ENCODE peak calls at places on chromosomes 1 and 21, in five cellular contexts. G is HepG2, S is K562, U is A549, H is H1. V is an unnamed sample.

GRCh38 chr21:35614412-35614901 is 445.9 kb downstream of the SETD4 start:
- DNase-seq in G (no peak), S (no peak), U (no peak), H (no peak), V (peak; percentile 37)

GRCh38 chr1:157932082-157932481 is 61.4 kb upstream of the KIRREL1 start:
- DNase-seq in G (no peak), S (peak; percentile 19), U (peak; percentile 14), H (no peak), V (no peak)

GRCh38 chr1:16017461-16018303 is at the start of gene HSPB7:
- DNase-seq in G (no peak), S (peak; percentile 78), U (no peak), H (no peak), V (no peak)

GRCh38 chr21:43004926-43005325 is 30.6 kb downstream of the PKNOX1 start:
- DNase-seq in G (no peak), S (no peak), U (no peak), H (no peak), V (no peak)

GRCh38 chr1:54110991-54111390 is 41.8 kb downstream of the CDCP2 start:
- DNase-seq in G (no peak), S (no peak), U (no peak), H (no peak), V (no peak)

GRCh38 chr1:209080170-209080781 is 503.2 kb upstream of the CAMK1G start:
- DNase-seq in G (no peak), S (no peak), U (peak; percentile 59), H (no peak), V (no peak)

GRCh38 chr1:164638506-164639202 is 79.7 kb downstream of the PBX1 start:
- DNase-seq in G (no peak), S (no peak), U (no peak), H (no peak), V (no peak)

GRCh38 chr1:88878731-88879130 is 12.6 kb downstream of the GTF2B start:
- DNase-seq in G (no peak), S (no peak), U (no peak), H (no peak), V (no peak)

GRCh38 chr1:85465099-85465790 is at the start of gene DDAH1:
- DNase-seq in G (peak; percentile 29), S (no peak), U (peak; percentile 55), H (peak; percentile 9), V (peak; percentile 59)

GRCh38 chr1:13667696-13668095 is 32.3 kb upstream of the PRDM2 start:
- DNase-seq in G (no peak), S (no peak), U (no peak), H (no peak), V (no peak)

GRCh38 chr1:71565267-71565666 is 484.4 kb upstream of the ZRANB2 start:
- DNase-seq in G (no peak), S (no peak), U (no peak), H (no peak), V (no peak)

GRCh38 chr1:71559880-71560279 is 479.0 kb upstream of the ZRANB2 start:
- DNase-seq in G (no peak), S (no peak), U (no peak), H (no peak), V (no peak)

GRCh38 chr1:71562298-71562697 is 481.5 kb upstream of the ZRANB2 start:
- DNase-seq in G (no peak), S (no peak), U (no peak), H (no peak), V (no peak)

GRCh38 chr1:71561206-71561605 is 480.4 kb upstream of the ZRANB2 start:
- DNase-seq in G (no peak), S (no peak), U (no peak), H (no peak), V (no peak)

GRCh38 chr1:71561729-71562128 is 480.9 kb upstream of the ZRANB2 start:
- DNase-seq in G (no peak), S (no peak), U (no peak), H (no peak), V (peak; percentile 18)
- TF ChIP-seq JUN in G (no peak), S (no peak), U (no peak), H (no peak), V (no peak)

DNA sequence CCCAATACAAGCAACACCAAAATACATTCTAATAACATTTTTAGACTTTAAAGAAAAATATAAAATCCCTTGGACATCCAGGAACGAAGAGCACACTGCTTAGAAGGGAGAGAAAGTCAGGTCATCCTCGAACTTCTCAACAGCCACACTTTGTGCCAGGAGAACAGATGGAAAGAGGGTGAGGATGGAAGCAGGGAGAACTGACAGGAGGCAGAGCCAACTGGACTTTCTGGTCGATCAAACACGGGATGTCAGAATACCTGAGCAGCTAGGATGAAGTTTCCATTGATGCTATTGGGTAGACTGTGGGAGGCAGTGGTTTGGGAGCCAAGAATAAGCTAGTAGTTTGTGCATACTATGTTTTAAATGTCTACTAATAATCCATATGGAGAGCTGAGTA is 111.4 kb downstream of the TOMM20 start:
- DNase-seq in G (no peak), S (no peak), U (no peak), H (no peak), V (no peak)
- H3K4me1 ChIP-seq in G (peaks cover 63% of the 10 kb centered on the region), S (peaks cover 1% of the 10 kb centered on the region), U (peaks cover 15% of the 10 kb centered on the region), H (no peaks in the 10 kb centered on the region), V (peaks cover 6% of the 10 kb centered on the region)

GRCh38 chr1:27576846-27577245 is 27.1 kb downstream of the AHDC1 start:
- DNase-seq in G (no peak), S (no peak), U (no peak), H (no peak), V (no peak)

GRCh38 chr1:27572679-27573426 is 31.1 kb downstream of the AHDC1 start:
- DNase-seq in G (no peak), S (peak; percentile 78), U (no peak), H (no peak), V (no peak)

GRCh38 chr1:27574001-27574781 is 29.8 kb downstream of the AHDC1 start:
- DNase-seq in G (peak; percentile 86), S (no peak), U (no peak), H (no peak), V (no peak)

GRCh38 chr1:27575861-27576331 is 28.0 kb downstream of the AHDC1 start:
- DNase-seq in G (peak; percentile 40), S (peak; percentile 69), U (peak; percentile 51), H (no peak), V (peak; percentile 56)

GRCh38 chr1:27574871-27575831 is 28.8 kb downstream of the AHDC1 start:
- DNase-seq in G (no peak), S (peak; percentile 69), U (peak; percentile 65), H (no peak), V (peak; percentile 74)
- TF ChIP-seq CTCF in G (peak; percentile 50), S (peak; percentile 63), U (peak; percentile 57), H (no peak), V (peak; percentile 54)

DNA sequence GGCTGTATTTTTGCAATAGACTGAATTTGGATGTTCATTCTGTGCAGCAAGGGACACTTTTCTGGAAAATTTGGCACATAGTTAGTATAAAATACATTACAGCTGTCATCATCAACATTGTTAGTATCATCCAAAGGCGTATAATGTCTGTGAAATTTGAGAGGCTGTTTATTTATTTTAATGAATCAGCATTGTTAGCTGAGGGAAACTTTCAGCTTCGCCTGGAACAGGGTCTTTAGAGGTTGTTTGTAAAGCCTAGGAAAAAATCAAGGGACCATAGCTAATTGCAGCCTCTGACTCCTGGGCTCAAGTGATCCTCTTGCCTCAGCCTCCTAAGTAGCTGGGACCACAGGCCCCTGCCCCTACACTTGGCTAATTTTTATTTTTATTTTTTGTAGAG is 106.8 kb upstream of the USP24 start:
- DNase-seq in G (no peak), S (no peak), U (peak; percentile 66), H (no peak), V (peak; percentile 59)
- TF ChIP-seq JUN in G (no peak), S (no peak), U (peak; percentile 27), H (no peak), V (no peak)

DNA sequence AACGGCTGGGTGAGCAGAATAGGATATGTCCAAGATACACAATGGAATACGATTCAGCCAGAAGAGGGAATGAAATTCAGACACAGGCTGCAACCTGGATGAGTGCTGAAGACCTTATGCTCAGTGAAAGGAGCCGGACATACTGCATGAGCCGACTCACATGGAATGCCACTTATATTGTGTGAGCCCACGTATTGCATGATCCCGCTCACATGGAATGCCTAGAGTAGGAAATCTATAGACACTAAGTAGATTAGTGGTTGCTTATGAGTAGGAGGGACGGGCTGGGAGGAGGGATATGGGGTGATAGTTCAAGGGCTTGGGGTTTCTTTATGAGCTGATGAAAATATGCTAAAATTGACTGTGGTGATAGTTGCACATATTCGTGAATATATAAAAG is 26.8 kb downstream of the TMPRSS2 start:
- DNase-seq in G (no peak), S (no peak), U (no peak), H (no peak), V (no peak)
- H3K4me1 ChIP-seq in G (peaks cover 18% of the 10 kb centered on the region), S (no peaks in the 10 kb centered on the region), U (no peaks in the 10 kb centered on the region), H (peaks cover 27% of the 10 kb centered on the region), V (no peaks in the 10 kb centered on the region)

DNA sequence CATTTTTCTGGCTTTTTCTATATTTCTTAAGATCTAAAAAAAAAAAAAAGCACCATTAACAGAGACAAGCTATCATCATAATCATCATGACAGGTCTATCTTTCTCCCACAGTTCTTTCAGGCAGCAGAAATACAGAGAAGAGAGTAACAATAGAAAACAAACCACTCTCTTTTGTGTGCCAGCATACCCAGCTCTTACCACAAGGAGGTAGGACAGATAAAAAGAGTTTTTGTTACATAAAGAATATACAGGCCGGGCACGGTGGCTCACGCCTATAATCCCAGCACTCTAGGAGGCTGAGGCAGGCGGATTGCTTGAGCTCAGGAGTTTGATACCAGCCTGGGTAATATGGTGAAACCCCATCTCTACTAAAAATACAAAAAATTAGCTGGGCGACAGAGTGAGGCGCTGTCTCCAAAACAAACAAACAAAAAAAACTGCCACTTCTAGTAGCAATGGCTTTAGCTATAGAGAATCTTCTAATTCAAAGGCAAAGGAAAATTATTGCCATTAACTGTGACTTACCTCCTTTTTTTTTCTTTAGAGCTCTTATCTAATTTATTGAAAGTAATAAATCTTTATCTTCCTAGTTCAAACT is 39.7 kb downstream of the ANKRD13C start:
- DNase-seq in G (no peak), S (no peak), U (peak; percentile 4), H (no peak), V (no peak)
- TF ChIP-seq CTCF in G (no peak), S (no peak), U (no peak), H (no peak), V (no peak)

DNA sequence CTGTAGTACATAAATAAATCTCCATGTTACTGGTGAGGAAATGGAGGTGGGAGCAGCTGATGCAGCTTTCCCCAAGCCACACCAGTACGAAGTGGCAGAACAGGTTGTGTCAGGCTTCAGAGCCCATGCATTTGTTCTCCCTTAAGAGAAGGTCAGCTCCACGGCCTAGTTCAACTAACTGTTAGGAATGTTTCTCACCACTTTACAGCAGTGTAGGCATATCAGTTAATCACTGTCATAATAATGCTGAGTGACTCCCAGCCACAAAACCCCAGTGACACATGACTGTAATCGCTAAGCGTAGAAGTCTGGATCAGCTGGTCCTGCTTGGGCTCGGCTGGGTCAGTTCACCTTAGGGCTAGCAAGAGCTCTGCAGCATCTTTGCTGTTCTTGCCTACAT is 90.4 kb downstream of the VPS26C start:
- DNase-seq in G (no peak), S (no peak), U (no peak), H (no peak), V (no peak)
- TF ChIP-seq JUN in G (no peak), S (no peak), U (no peak), H (no peak), V (no peak)

V was measured in endothelial cell of umbilical vein.